ENCODE peak calls at places on chromosomes 11 and 22, in nine cellular contexts. E is GM12892, Q is IMR-90, B is prostate gland, Z is stomach, O is spleen, T is transverse colon, R is erythroblast, I is lower leg skin. M is an unnamed sample.

GRCh38 chr11:22331771-22332170 is 6.4 kb upstream of the SLC17A6 start:
- DNase-seq in E (no peak), Q (no peak), B (no peak), Z (no peak), O (no peak), T (no peak), R (no peak), I (no peak), M (no peak)

GRCh38 chr11:116376054-116376453 is 396.7 kb downstream of the BUD13 start:
- DNase-seq in E (no peak), Q (no peak), B (no peak), Z (no peak), O (no peak), T (no peak), R (no peak), I (no peak), M (no peak)

GRCh38 chr22:23835773-23836144 is 3.0 kb downstream of the DERL3 start:
- DNase-seq in E (no peak), Q (no peak), B (no peak), Z (no peak), O (peak; percentile 59), T (no peak), R (no peak), I (no peak), M (no peak)

GRCh38 chr11:114984611-114985163 is 306.4 kb downstream of the NXPE2 start:
- DNase-seq in E (no peak), Q (no peak), B (no peak), Z (no peak), O (no peak), T (no peak), R (no peak), I (no peak), M (no peak)

GRCh38 chr11:2536440-2536989 is 91.7 kb downstream of the KCNQ1 start:
- DNase-seq in E (no peak), Q (no peak), B (no peak), Z (no peak), O (peak; percentile 51), T (peak; percentile 6), R (no peak), I (peak; percentile 78), M (no peak)

GRCh38 chr22:46233231-46233630 is 16.9 kb downstream of the CDPF1 start:
- DNase-seq in E (no peak), Q (peak; percentile 29), B (no peak), Z (no peak), O (peak; percentile 76), T (no peak), R (peak; percentile 41), I (no peak), M (peak; percentile 73)

GRCh38 chr22:40542821-40543540 is 93.5 kb downstream of the MRTFA start:
- DNase-seq in E (no peak), Q (no peak), B (no peak), Z (no peak), O (no peak), T (no peak), R (no peak), I (no peak), M (no peak)

GRCh38 chr11:61922539-61922938 is 5.2 kb upstream of the RAB3IL1 start:
- DNase-seq in E (no peak), Q (peak; percentile 48), B (no peak), Z (peak; percentile 36), O (no peak), T (peak; percentile 55), R (peak; percentile 72), I (peak; percentile 97), M (no peak)

GRCh38 chr11:76918941-76919386 is 58.2 kb downstream of the ACER3 start:
- DNase-seq in E (no peak), Q (peak; percentile 78), B (peak; percentile 28), Z (no peak), O (no peak), T (peak; percentile 15), R (peak; percentile 75), I (no peak), M (peak; percentile 1)

GRCh38 chr11:134164490-134165370 is 59.0 kb downstream of the NCAPD3 start:
- DNase-seq in E (no peak), Q (no peak), B (no peak), Z (no peak), O (no peak), T (no peak), R (no peak), I (no peak), M (no peak)

GRCh38 chr11:65961267-65962135 is at the start of gene SART1:
- DNase-seq in E (peak; percentile 99), Q (peak; percentile 97), B (peak; percentile 96), Z (peak; percentile 97), O (peak; percentile 99), T (peak; percentile 97), R (peak; percentile 98), I (peak; percentile 99), M (peak; percentile 99)
- TF ChIP-seq POLR2A in E (peak; percentile 91), Q (peak; percentile 89), B (peak; percentile 48), Z (no peak), O (peak; percentile 51), T (peak; percentile 75), R (peak; percentile 98), I (no peak), M (no peak)

GRCh38 chr11:111335124-111335535 is 36.8 kb downstream of the POU2AF3 start:
- DNase-seq in E (no peak), Q (no peak), B (no peak), Z (no peak), O (no peak), T (no peak), R (no peak), I (no peak), M (no peak)
- TF ChIP-seq POLR2A in E (no peak), Q (no peak), B (no peak), Z (no peak), O (no peak), T (no peak), R (no peak), I (no peak), M (no peak)

GRCh38 chr11:57335023-57335342 is 709 bp downstream of the SSRP1 start:
- DNase-seq in E (no peak), Q (no peak), B (no peak), Z (no peak), O (no peak), T (no peak), R (no peak), I (no peak), M (no peak)

GRCh38 chr11:57338152-57338551 is at the start of gene P2RX3:
- DNase-seq in E (no peak), Q (no peak), B (no peak), Z (no peak), O (peak; percentile 71), T (no peak), R (no peak), I (no peak), M (no peak)

GRCh38 chr11:57332694-57333440 is 2.8 kb downstream of the SSRP1 start:
- DNase-seq in E (no peak), Q (no peak), B (no peak), Z (no peak), O (no peak), T (no peak), R (no peak), I (no peak), M (no peak)

GRCh38 chr11:57336111-57336666 is 497 bp upstream of the SSRP1 start:
- DNase-seq in E (no peak), Q (no peak), B (no peak), Z (no peak), O (peak; percentile 72), T (no peak), R (no peak), I (no peak), M (no peak)

DNA sequence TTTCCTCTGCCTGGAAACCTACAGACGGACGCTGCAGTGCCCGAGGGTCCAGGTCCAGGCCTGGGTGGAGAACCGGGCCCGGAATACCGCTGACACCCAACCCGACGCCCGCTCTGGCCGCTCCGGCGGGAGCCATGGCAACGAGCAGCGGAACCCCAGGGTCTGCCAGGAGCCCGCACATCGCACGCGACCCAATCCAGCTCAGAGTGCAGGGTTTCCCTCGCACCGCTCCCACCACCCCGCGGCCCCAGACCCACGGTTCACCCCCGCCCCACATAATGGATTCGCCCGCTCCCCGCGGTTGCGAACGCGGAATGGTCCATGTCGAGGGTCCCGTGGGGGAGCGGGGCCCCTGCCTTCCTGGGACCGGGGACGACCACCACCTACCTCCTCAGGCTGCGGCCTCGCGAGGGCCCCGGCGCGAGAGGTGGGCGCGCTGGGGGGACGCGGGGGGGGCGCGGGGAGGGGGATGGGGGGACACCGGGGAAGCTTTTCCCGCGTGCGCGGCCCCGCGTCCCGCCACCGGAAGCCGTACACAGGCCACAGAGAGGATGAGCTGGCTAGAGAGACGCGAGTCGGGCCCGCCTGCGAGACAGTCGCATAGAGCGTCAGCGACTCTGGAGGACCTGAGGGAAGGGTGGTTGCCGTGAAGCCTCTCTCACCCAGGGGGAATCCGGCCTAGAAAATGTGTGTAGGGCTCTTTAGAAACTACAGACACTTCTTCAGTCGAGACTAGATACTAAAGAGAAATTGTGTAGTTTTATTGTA is at the start of gene SSRP1:
- DNase-seq in E (peak; percentile 91), Q (peak; percentile 83), B (peak; percentile 82), Z (peak; percentile 88), O (peak; percentile 98), T (peak; percentile 90), R (peak; percentile 91), I (peak; percentile 97), M (peak; percentile 88)
- TF ChIP-seq POLR2A in E (peak; percentile 83), Q (peak; percentile 66), B (peak; percentile 21), Z (no peak), O (peak; percentile 46), T (peak; percentile 60), R (peak; percentile 64), I (no peak), M (peak; percentile 66)

GRCh38 chr22:29267462-29267857 is 321 bp downstream of the RHBDD3 start:
- DNase-seq in E (no peak), Q (no peak), B (no peak), Z (no peak), O (no peak), T (no peak), R (no peak), I (no peak), M (no peak)
- TF ChIP-seq POLR2A in E (peak; percentile 59), Q (no peak), B (peak; percentile 9), Z (no peak), O (no peak), T (no peak), R (no peak), I (no peak), M (no peak)

GRCh38 chr11:130312046-130312445 is 2.7 kb downstream of the ZBTB44 start:
- DNase-seq in E (no peak), Q (no peak), B (no peak), Z (no peak), O (no peak), T (no peak), R (peak; percentile 2), I (no peak), M (no peak)

GRCh38 chr11:130313383-130314183 is 1.1 kb downstream of the ZBTB44 start:
- DNase-seq in E (no peak), Q (peak; percentile 3), B (no peak), Z (no peak), O (no peak), T (no peak), R (peak; percentile 45), I (no peak), M (no peak)

GRCh38 chr11:130314184-130314748 is 451 bp downstream of the ZBTB44 start:
- DNase-seq in E (peak; percentile 58), Q (peak; percentile 1), B (peak; percentile 61), Z (peak; percentile 74), O (peak; percentile 95), T (peak; percentile 79), R (peak; percentile 88), I (peak; percentile 91), M (peak; percentile 44)

GRCh38 chr11:130315354-130315970 is 745 bp upstream of the ZBTB44 start:
- DNase-seq in E (peak; percentile 52), Q (no peak), B (peak; percentile 14), Z (peak; percentile 48), O (peak; percentile 93), T (peak; percentile 50), R (peak; percentile 62), I (peak; percentile 87), M (no peak)

GRCh38 chr11:130314749-130315285 is at the start of gene ZBTB44:
- DNase-seq in E (peak; percentile 75), Q (peak; percentile 85), B (peak; percentile 92), Z (peak; percentile 93), O (peak; percentile 97), T (peak; percentile 94), R (peak; percentile 93), I (peak; percentile 99), M (peak; percentile 65)
- TF ChIP-seq POLR2A in E (no peak), Q (no peak), B (peak; percentile 66), Z (no peak), O (peak; percentile 31), T (peak; percentile 22), R (peak; percentile 70), I (no peak), M (no peak)

M was measured in H54.